ENCODE peak calls at places on chromosomes 13 and 19, in six cellular contexts. M, W, U, H, C and J are unnamed samples.

GRCh38 chr19:440391-441212 is 20.2 kb downstream of the SHC2 start:
- DNase-seq in M (no peak), W (no peak), U (no peak), H (no peak), C (no peak), J (no peak)

GRCh38 chr13:83065136-83065535 is 817.1 kb downstream of the SLITRK1 start:
- DNase-seq in M (peak), W (no peak), U (peak), H (no peak), C (no peak), J (peak)

GRCh38 chr13:105073041-105073440 is 1462.4 kb downstream of the EFNB2 start:
- DNase-seq in M (no peak), W (no peak), U (no peak), H (no peak), C (no peak), J (no peak)

GRCh38 chr13:110475117-110475516 is 86.4 kb downstream of the RAB20 start:
- DNase-seq in M (no peak), W (no peak), U (no peak), H (no peak), C (no peak), J (no peak)

GRCh38 chr13:42028113-42028799 is 20.2 kb upstream of the DGKH start:
- DNase-seq in M (peak), W (no peak), U (peak), H (no peak), C (no peak), J (no peak)

GRCh38 chr13:43031881-43032280 is 8.5 kb downstream of the DNAJC15 start:
- DNase-seq in M (no peak), W (no peak), U (no peak), H (no peak), C (no peak), J (no peak)

GRCh38 chr19:33438016-33438671 is 64.6 kb downstream of the CEBPG start:
- DNase-seq in M (no peak), W (no peak), U (no peak), H (no peak), C (no peak), J (peak)

GRCh38 chr19:7349961-7350711 is 1.4 kb downstream of the ARHGEF18 start:
- DNase-seq in M (no peak), W (no peak), U (no peak), H (no peak), C (peak), J (no peak)

GRCh38 chr13:82867284-82867683 is 1015.0 kb downstream of the SLITRK1 start:
- DNase-seq in M (no peak), W (no peak), U (no peak), H (no peak), C (no peak), J (no peak)

GRCh38 chr19:34639491-34640085 is 37.4 kb downstream of the SCGB2B2 start:
- DNase-seq in M (peak), W (peak), U (peak), H (peak), C (peak), J (peak)

GRCh38 chr19:19405919-19406877 is 723 bp downstream of the GATAD2A start:
- DNase-seq in M (peak), W (no peak), U (peak), H (peak), C (peak), J (peak)

GRCh38 chr13:33867472-33867871 is 49.5 kb downstream of the RFC3 start:
- DNase-seq in M (no peak), W (no peak), U (no peak), H (no peak), C (no peak), J (no peak)

GRCh38 chr13:111411186-111411858 is 90.9 kb downstream of the TEX29 start:
- DNase-seq in M (no peak), W (no peak), U (no peak), H (no peak), C (no peak), J (no peak)

GRCh38 chr19:2302319-2303208 is 5.4 kb downstream of the LINGO3 start:
- DNase-seq in M (peak), W (no peak), U (peak), H (no peak), C (peak), J (no peak)

GRCh38 chr13:40668335-40668734 is 1.9 kb upstream of the FOXO1 start:
- DNase-seq in M (no peak), W (no peak), U (peak), H (no peak), C (peak), J (peak)

GRCh38 chr13:39971526-39971925 is 316.1 kb downstream of the COG6 start:
- DNase-seq in M (no peak), W (no peak), U (no peak), H (no peak), C (no peak), J (no peak)

GRCh38 chr19:6476155-6476895 is 5.3 kb downstream of the DENND1C start:
- DNase-seq in M (peak), W (no peak), U (peak), H (peak), C (peak), J (peak)

GRCh38 chr19:56106397-56106849 is 14.7 kb downstream of the ZNF787 start:
- DNase-seq in M (no peak), W (no peak), U (no peak), H (no peak), C (no peak), J (no peak)

GRCh38 chr19:35559281-35559659 is 4.2 kb downstream of the ATP4A start:
- DNase-seq in M (no peak), W (no peak), U (no peak), H (no peak), C (peak), J (no peak)

GRCh38 chr19:47284324-47284899 is 9.7 kb downstream of the INAFM1 start:
- DNase-seq in M (peak), W (peak), U (peak), H (peak), C (peak), J (peak)

GRCh38 chr13:80337011-80337688 is 3.8 kb downstream of the SPRY2 start:
- DNase-seq in M (no peak), W (no peak), U (no peak), H (no peak), C (no peak), J (no peak)

GRCh38 chr19:54339646-54340358 is 840 bp upstream of the LILRA4 start:
- DNase-seq in M (no peak), W (no peak), U (no peak), H (no peak), C (peak), J (no peak)

GRCh38 chr19:53537523-53538377 is at the start of gene ZNF331:
- DNase-seq in M (peak), W (no peak), U (peak), H (peak), C (peak), J (peak)

GRCh38 chr13:51549050-51549449 is 35.2 kb upstream of the WDFY2 start:
- DNase-seq in M (no peak), W (no peak), U (no peak), H (no peak), C (no peak), J (no peak)

GRCh38 chr19:43957891-43958290 is 6.9 kb downstream of the ZNF221 start:
- DNase-seq in M (peak), W (peak), U (no peak), H (no peak), C (no peak), J (no peak)